ENCODE peak calls at places on chromosomes 1 and 21, in seven cellular contexts. U is mesothelial cell of epicardium, S is MM.1S, M is AG10803, T is AG09319, G is A549, R is brain microvascular endothelial cell. D is an unnamed sample.

GRCh38 chr21:42655797-42656770 is 2.7 kb downstream of the PDE9A start:
- DNase-seq in U (no peak), G (no peak), M (no peak), S (no peak), R (no peak), T (no peak), D (no peak)

GRCh38 chr21:28252923-28253322 is 739.8 kb downstream of the LTN1 start:
- DNase-seq in R (no peak), T (no peak), M (peak), U (no peak), G (no peak), S (no peak), D (no peak)

GRCh38 chr1:115400891-115401290 is 62.8 kb upstream of the NGF start:
- DNase-seq in R (no peak), G (no peak), S (no peak), U (no peak), M (no peak), T (no peak), D (no peak)

GRCh38 chr1:67634396-67634935 is 50.5 kb upstream of the GADD45A start:
- DNase-seq in T (no peak), U (no peak), G (no peak), R (no peak), S (no peak), M (no peak), D (no peak)

GRCh38 chr1:173329747-173330146 is 122.6 kb upstream of the TNFSF4 start:
- DNase-seq in G (peak), U (no peak), R (peak), M (peak), S (no peak), T (peak), D (no peak)

GRCh38 chr1:229621663-229622062 is 4.3 kb downstream of the TAF5L start:
- DNase-seq in G (no peak), T (no peak), S (no peak), M (peak), U (no peak), R (no peak), D (no peak)

GRCh38 chr1:21814241-21814918 is 2.3 kb downstream of the LDLRAD2 start:
- DNase-seq in R (no peak), M (no peak), T (no peak), S (no peak), G (no peak), U (peak), D (peak)

GRCh38 chr1:58866578-58866977 is 82.7 kb upstream of the JUN start:
- DNase-seq in R (no peak), M (no peak), S (no peak), U (no peak), G (no peak), T (no peak), D (no peak)

GRCh38 chr1:211574705-211575104 is 4.3 kb downstream of the SLC30A1 start:
- DNase-seq in M (no peak), U (no peak), R (no peak), G (no peak), S (no peak), T (no peak), D (no peak)

GRCh38 chr21:25457411-25457810 is 149.9 kb downstream of the MRPL39 start:
- DNase-seq in M (peak), R (peak), U (no peak), G (no peak), S (peak), T (peak), D (no peak)

GRCh38 chr21:46347791-46348381 is 23.9 kb downstream of the PCNT start:
- DNase-seq in U (no peak), S (no peak), T (no peak), G (no peak), R (no peak), M (no peak), D (no peak)

GRCh38 chr1:12173631-12174121 is 6.9 kb downstream of the TNFRSF1B start:
- DNase-seq in M (no peak), S (no peak), T (no peak), G (no peak), U (no peak), R (no peak), D (no peak)

GRCh38 chr1:31802190-31803150 is 13.4 kb downstream of the SPOCD1 start:
- DNase-seq in S (no peak), M (peak), G (no peak), R (no peak), U (no peak), T (no peak), D (no peak)

GRCh38 chr21:44710294-44710665 is 1.1 kb downstream of the TSPEAR start:
- DNase-seq in U (peak), T (no peak), G (no peak), R (no peak), M (no peak), S (no peak), D (no peak)

GRCh38 chr1:8004803-8005573 is 21.1 kb downstream of the ERRFI1 start:
- DNase-seq in U (peak), S (no peak), R (peak), G (peak), M (peak), T (peak), D (no peak)

GRCh38 chr1:62040450-62040849 is 154.2 kb upstream of the L1TD1 start:
- DNase-seq in T (no peak), G (no peak), M (no peak), S (no peak), R (no peak), U (no peak), D (no peak)

GRCh38 chr1:145884675-145885074 is 991 bp downstream of the ANKRD35 start:
- DNase-seq in M (peak), T (no peak), U (no peak), S (no peak), R (no peak), G (no peak), D (no peak)

GRCh38 chr1:169491845-169492281 is 6.1 kb upstream of the SLC19A2 start:
- DNase-seq in G (no peak), U (no peak), T (no peak), S (no peak), R (no peak), M (no peak), D (no peak)

GRCh38 chr1:212699104-212699838 is 369 bp downstream of the BATF3 start:
- DNase-seq in R (no peak), G (peak), M (peak), S (peak), T (no peak), U (peak), D (peak)

GRCh38 chr1:164583835-164584539 is 25.0 kb downstream of the PBX1 start:
- DNase-seq in M (no peak), U (no peak), G (no peak), T (no peak), S (no peak), R (no peak), D (no peak)

GRCh38 chr1:164583196-164583595 is 24.2 kb downstream of the PBX1 start:
- DNase-seq in M (no peak), T (no peak), U (no peak), R (no peak), G (no peak), S (no peak), D (no peak)

GRCh38 chr1:164578474-164579200 is 19.7 kb downstream of the PBX1 start:
- DNase-seq in S (peak), M (no peak), U (no peak), G (no peak), R (no peak), T (no peak), D (no peak)

GRCh38 chr1:164579346-164579745 is 20.4 kb downstream of the PBX1 start:
- DNase-seq in T (no peak), U (no peak), M (no peak), S (peak), G (no peak), R (no peak), D (no peak)

GRCh38 chr1:164581762-164582161 is 22.8 kb downstream of the PBX1 start:
- DNase-seq in R (no peak), G (no peak), M (no peak), U (no peak), T (no peak), S (no peak), D (no peak)
- TF ChIP-seq CTCF in R (no peak), G (no peak), M (no peak), U (no peak), T (no peak), S (no peak), D (no peak)

DNA sequence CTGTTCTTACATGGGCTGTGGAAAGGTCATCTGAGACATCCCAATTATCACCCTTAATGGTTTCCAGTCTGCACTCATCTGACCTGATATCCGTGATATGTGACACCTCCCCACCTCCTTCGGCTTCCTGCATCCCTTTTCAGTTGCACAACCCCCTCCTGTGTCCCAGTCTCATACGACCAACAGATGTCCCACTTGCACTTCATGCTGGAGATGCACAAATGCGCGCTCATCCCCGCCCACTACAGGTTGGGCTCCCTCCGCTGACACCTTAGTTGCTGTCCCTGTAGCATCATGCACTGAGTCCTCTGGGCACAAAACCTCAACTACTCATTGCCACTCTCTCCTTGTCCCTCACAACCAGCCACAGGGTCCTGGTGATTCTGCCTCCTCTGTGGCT is 94.4 kb downstream of the MIS18A start:
- DNase-seq in M (no peak), R (no peak), S (no peak), G (no peak), U (no peak), T (no peak), D (no peak)
- TF ChIP-seq CTCF in M (no peak), R (no peak), S (no peak), G (no peak), U (no peak), T (no peak), D (no peak)

DNA sequence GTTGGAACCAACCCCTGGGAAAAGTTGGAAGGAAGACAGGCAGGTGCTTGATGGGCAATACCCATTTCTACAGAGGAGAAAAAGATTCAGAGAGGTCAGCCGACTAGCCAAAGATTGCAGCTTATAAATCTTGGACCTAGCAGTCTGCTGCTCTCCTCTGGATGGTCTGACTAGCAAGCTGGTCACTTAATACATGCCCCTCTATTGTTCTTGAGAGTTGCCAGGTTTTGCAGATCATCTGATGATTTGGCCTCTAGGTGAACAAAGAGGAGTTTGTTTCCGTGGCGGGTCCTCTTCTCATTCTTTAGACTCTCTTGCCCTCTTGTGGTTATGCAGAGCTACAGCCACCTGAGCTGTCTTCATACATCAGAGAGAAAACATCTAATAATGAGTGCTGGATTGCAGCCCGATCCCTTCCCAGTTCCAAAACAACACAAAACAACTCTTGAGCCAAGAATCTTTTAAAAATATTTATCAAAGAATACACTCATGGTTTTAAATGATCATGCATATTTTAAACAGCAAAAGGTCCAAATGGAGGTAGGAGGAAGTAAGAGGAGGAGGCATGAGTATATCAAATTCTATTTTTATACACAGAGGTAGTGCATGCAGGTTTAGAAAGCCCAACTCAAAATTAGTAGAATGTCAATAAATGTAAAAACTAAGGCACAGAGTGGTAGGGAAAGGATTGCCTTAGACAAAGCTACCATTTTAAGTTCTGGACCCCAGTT is 115.7 kb downstream of the SLC30A10 start:
- DNase-seq in T (peak), M (peak), G (peak), U (peak), R (peak), S (peak), D (peak)
- TF ChIP-seq CTCF in T (peak), M (peak), G (peak), U (peak), R (peak), S (peak), D (peak)

GRCh38 chr21:39525601-39526000 is 73.8 kb downstream of the SH3BGR start:
- DNase-seq in R (no peak), M (no peak), G (no peak), S (no peak), T (no peak), U (no peak), D (no peak)

GRCh38 chr21:39525129-39525528 is 73.4 kb downstream of the SH3BGR start:
- DNase-seq in G (no peak), T (no peak), M (no peak), U (no peak), S (no peak), R (no peak), D (no peak)

GRCh38 chr21:39527664-39528381 is 76.1 kb downstream of the SH3BGR start:
- DNase-seq in G (no peak), R (no peak), S (no peak), M (no peak), U (no peak), T (no peak), D (no peak)

GRCh38 chr21:39529026-39529425 is 77.3 kb downstream of the SH3BGR start:
- DNase-seq in S (no peak), U (no peak), M (no peak), R (no peak), G (no peak), T (no peak), D (no peak)

GRCh38 chr21:39527067-39527595 is 75.4 kb downstream of the SH3BGR start:
- DNase-seq in U (no peak), R (no peak), G (no peak), S (no peak), M (no peak), T (no peak), D (no peak)
- TF ChIP-seq CTCF in U (no peak), R (no peak), G (no peak), S (no peak), M (no peak), T (no peak), D (no peak)

GRCh38 chr1:14983277-14983676 is 170.3 kb upstream of the TMEM51 start:
- DNase-seq in U (no peak), M (no peak), T (no peak), S (no peak), G (no peak), R (no peak), D (no peak)
- TF ChIP-seq CTCF in U (no peak), M (peak), T (no peak), S (no peak), G (no peak), R (peak), D (no peak)

GRCh38 chr1:18673976-18674375 is 43.3 kb downstream of the PAX7 start:
- DNase-seq in T (no peak), U (no peak), M (no peak), R (no peak), S (no peak), G (peak), D (no peak)
- TF ChIP-seq CTCF in T (no peak), U (no peak), M (no peak), R (peak), S (no peak), G (peak), D (peak)

DNA sequence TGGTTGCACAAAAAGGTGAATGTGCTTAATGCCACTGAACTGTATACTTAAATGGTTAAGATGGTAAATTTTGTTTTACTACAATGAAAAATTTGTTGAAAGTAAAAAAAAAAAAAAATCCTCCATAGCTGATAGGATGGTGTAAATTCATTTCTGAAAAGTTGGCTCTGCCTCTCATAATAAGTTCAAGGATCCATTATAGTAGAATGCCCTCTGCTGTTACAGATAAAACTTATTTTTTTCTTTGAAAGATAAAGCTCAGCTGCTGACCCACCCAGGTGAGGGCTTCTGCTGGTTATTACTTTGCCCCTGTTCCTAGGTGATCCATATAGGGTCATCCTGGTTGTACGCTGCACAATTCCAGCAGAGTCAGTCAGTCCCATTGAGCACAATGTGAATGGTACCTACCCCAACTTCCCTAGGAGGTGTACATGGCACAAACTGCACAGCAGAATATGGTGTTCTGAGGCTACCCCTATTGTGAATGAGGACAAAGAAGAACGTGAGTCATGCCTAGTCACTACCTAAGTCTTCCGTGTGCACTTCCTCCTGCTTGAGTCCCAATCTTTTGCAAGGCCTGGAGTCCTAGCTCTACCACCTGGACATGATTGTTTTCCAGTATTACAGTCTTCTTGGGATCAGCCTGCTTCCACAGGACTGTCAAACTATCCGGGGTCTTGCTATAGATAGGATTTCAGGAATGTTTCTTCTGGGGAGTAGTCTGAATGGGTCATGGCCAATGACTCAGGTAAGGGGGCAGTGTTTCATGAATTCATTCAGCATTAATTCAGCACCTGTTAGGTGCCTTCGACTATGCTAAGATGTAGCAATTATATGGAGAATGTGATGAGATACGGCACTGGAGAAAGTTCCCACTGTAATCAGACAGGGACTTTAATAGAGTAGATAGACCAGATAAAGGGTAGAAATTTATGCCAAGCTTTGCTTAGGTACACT is 20.8 kb upstream of the CD5L start:
- DNase-seq in U (no peak), M (no peak), G (no peak), R (no peak), T (no peak), S (peak), D (no peak)
- TF ChIP-seq CTCF in U (no peak), M (no peak), G (no peak), R (no peak), T (no peak), S (no peak), D (no peak)

GRCh38 chr1:232508161-232508661 is 121.7 kb downstream of the SIPA1L2 start:
- DNase-seq in G (peak), R (no peak), S (no peak), U (no peak), T (no peak), M (no peak), D (no peak)
- TF ChIP-seq CTCF in G (no peak), R (peak), S (no peak), U (no peak), T (no peak), M (no peak), D (no peak)

GRCh38 chr1:14848621-14849020 is 250.1 kb downstream of the KAZN start:
- DNase-seq in S (no peak), T (no peak), U (no peak), G (no peak), R (no peak), M (no peak), D (no peak)

GRCh38 chr1:14849038-14849437 is 250.6 kb downstream of the KAZN start:
- DNase-seq in G (no peak), R (no peak), T (no peak), S (no peak), M (peak), U (no peak), D (no peak)

GRCh38 chr1:14851775-14852174 is 253.3 kb downstream of the KAZN start:
- DNase-seq in R (no peak), G (no peak), M (no peak), S (no peak), T (no peak), U (no peak), D (no peak)

GRCh38 chr1:14852301-14852700 is 253.8 kb downstream of the KAZN start:
- DNase-seq in G (no peak), M (no peak), R (no peak), T (no peak), U (no peak), S (no peak), D (no peak)

GRCh38 chr1:14850563-14850962 is 252.1 kb downstream of the KAZN start:
- DNase-seq in U (no peak), G (peak), M (no peak), R (no peak), T (no peak), S (peak), D (no peak)
- TF ChIP-seq CTCF in U (no peak), G (no peak), M (no peak), R (no peak), T (peak), S (peak), D (no peak)

D was measured in neural crest cell.